ENCODE peak calls at places on chromosome 15, in eight cellular contexts. T, M, J, K, O, B, W and D are unnamed samples.
A peak's percentile ranks its signal among the peaks of the same experiment; 100 is the strongest.

GRCh38 chr15:35308802-35309201 is 223.7 kb upstream of the NANOGP8 start:
- DNase-seq in M (no peak), O (no peak), K (peak; percentile 93), B (no peak), T (no peak), W (no peak), J (peak; percentile 93), D (no peak)

GRCh38 chr15:51117270-51117669 is 22.6 kb upstream of the TNFAIP8L3 start:
- DNase-seq in O (no peak), K (no peak), J (no peak), B (no peak), T (no peak), W (no peak), M (no peak), D (no peak)

GRCh38 chr15:42511010-42511396 is 15.6 kb downstream of the SNAP23 start:
- DNase-seq in B (no peak), J (peak; percentile 85), W (no peak), T (no peak), O (no peak), M (no peak), K (no peak), D (no peak)

GRCh38 chr15:90818251-90819210 is 49.9 kb upstream of the FURIN start:
- DNase-seq in T (no peak), O (no peak), J (no peak), B (peak; percentile 27), K (no peak), M (peak; percentile 61), W (no peak), D (peak; percentile 92)

GRCh38 chr15:55334997-55335396 is 16.0 kb downstream of the PIGB start:
- DNase-seq in O (no peak), K (peak; percentile 13), T (no peak), W (no peak), B (no peak), J (no peak), M (no peak), D (peak; percentile 6)

GRCh38 chr15:67253103-67253502 is 1.4 kb downstream of the AAGAB start:
- DNase-seq in B (no peak), J (no peak), W (no peak), O (no peak), M (no peak), T (no peak), K (no peak), D (no peak)

GRCh38 chr15:82538961-82539689 is 1.1 kb downstream of the RPS17 start:
- DNase-seq in B (no peak), J (no peak), W (no peak), O (no peak), K (no peak), M (no peak), T (no peak), D (no peak)

GRCh38 chr15:98734472-98735284 is 86.3 kb downstream of the IGF1R start:
- DNase-seq in M (no peak), W (no peak), J (peak; percentile 39), K (peak; percentile 26), O (no peak), T (no peak), B (no peak), D (peak; percentile 70)

GRCh38 chr15:62482715-62483429 is 317.8 kb upstream of the C2CD4B start:
- DNase-seq in W (no peak), O (no peak), M (no peak), K (no peak), T (peak; percentile 55), J (peak; percentile 40), B (no peak), D (no peak)
- TF ChIP-seq CTCF in W (no peak), O (no peak), M (no peak), K (peak; percentile 21), T (peak; percentile 18), J (peak; percentile 33), B (no peak), D (no peak)

GRCh38 chr15:58115692-58116091 is 22.5 kb upstream of the AQP9 start:
- DNase-seq in M (no peak), W (no peak), K (no peak), J (peak; percentile 37), B (no peak), T (no peak), O (no peak), D (peak; percentile 25)
- TF ChIP-seq CTCF in M (no peak), W (no peak), K (peak; percentile 30), J (peak; percentile 31), B (no peak), T (no peak), O (peak; percentile 12), D (no peak)

DNA sequence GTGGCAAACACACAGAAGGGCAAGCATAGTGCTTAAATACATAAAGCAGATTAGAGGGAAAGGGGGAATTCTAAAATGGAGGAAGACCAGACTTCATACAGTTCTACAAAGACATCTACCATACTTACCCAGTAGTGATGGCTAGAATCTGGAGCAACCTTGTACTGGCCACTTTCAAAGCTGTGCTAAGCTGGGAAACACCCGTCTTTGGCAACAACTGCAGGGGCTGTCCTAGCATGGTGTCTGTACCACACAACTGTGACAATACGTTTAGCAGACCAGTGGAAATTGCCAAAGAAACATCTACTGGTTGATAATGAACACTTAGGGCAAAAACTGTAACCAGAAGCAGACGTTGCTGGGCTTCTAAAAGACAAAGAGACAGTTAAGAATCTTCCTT is 97.0 kb downstream of the FBXL22 start:
- DNase-seq in M (no peak), K (no peak), O (no peak), W (no peak), B (no peak), T (no peak), J (no peak), D (no peak)
- TF ChIP-seq CTCF in M (no peak), K (no peak), O (no peak), W (no peak), B (no peak), T (no peak), J (no peak), D (no peak)

GRCh38 chr15:87850916-87851315 is 405.6 kb downstream of the NTRK3 start:
- DNase-seq in W (no peak), T (no peak), M (no peak), J (peak; percentile 66), O (no peak), K (no peak), B (no peak), D (no peak)
- TF ChIP-seq CTCF in W (no peak), T (no peak), M (no peak), J (no peak), O (no peak), K (no peak), B (no peak), D (no peak)

DNA sequence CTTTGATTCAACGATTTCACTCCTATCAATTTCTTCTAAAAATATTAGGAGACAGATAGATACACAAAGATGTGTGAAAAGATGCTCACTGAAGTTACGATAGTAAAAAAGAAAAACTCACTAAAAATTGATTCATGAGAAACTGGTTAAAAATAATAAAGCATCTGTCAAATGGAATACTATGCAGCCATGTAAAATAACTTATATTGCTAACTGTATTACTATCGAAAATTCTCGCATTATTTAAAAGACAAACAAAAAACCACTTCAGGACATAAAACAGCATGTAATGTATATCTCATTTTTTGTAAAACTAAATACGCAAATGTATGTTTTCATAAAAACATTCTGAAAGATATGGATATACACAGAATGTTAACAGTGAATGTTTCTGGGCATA is 33.4 kb upstream of the LDHAL6B start:
- DNase-seq in W (no peak), O (no peak), T (no peak), K (no peak), M (no peak), J (no peak), B (no peak), D (no peak)
- TF ChIP-seq CTCF in W (no peak), O (no peak), T (no peak), K (no peak), M (no peak), J (no peak), B (no peak), D (no peak)

GRCh38 chr15:38389924-38390542 is 63.9 kb upstream of the FAM98B start:
- DNase-seq in B (peak; percentile 62), J (peak; percentile 68), M (peak; percentile 78), T (peak; percentile 80), K (no peak), O (peak; percentile 21), W (no peak), D (peak; percentile 40)
- TF ChIP-seq CTCF in B (peak; percentile 85), J (peak; percentile 87), M (peak; percentile 74), T (peak; percentile 89), K (peak; percentile 81), O (peak; percentile 78), W (peak; percentile 65), D (peak; percentile 81)

DNA sequence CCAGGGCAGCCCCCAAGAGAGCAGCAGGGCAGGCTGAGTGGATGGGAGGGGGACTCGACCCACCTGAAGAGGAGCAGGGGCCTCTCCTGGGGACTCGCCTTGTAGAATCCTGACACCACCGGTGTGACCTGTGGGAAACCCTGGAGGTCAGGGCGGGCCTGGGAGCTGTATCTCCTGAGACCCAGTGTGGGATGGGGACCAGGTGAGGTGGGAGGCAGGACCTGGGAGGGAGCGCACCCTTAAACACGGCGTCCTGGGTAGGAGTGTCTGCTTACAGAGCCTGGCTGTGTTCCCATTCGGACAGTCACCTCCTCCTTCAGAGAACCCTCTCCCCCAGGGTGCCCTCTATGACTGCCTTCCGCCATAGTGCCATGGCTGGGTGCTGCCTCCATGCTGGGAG is 27.1 kb downstream of the C15orf39 start:
- DNase-seq in B (no peak), M (peak; percentile 11), W (no peak), O (no peak), T (no peak), K (no peak), J (no peak), D (no peak)
- TF ChIP-seq CTCF in B (no peak), M (no peak), W (no peak), O (no peak), T (no peak), K (no peak), J (no peak), D (no peak)

DNA sequence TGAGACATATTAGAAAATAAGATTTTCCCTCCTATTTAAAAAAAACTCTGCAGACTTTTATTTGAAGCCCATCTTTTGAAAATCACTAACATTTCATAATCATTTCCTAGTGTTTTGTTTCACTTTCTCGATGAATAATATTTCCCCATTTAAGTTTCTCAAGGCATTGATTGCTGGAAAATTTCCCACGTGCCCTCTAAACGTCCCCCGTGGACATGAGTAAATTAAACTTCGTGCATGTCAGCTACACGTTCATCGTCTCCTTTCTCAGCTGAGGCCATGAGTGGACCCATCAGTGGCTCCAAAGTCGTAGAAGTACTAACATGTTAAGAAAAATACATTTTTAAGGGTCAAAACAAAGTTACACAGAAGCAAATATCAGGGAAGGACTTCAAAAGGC is 2.0 kb upstream of the TM2D3 start:
- DNase-seq in B (no peak), M (no peak), W (no peak), T (no peak), O (no peak), K (no peak), J (no peak), D (no peak)
- TF ChIP-seq CTCF in B (no peak), M (no peak), W (no peak), T (no peak), O (no peak), K (no peak), J (no peak), D (no peak)